ENCODE peak calls at places on chromosomes 2 and 18, in seven cellular contexts. O is HCT116, C is HepG2, G is SK-N-SH, I is GM12878, Y is K562, P is H1. H is an unnamed sample.

GRCh38 chr18:56873441-56874140 is 222.4 kb downstream of the WDR7 start:
- DNase-seq in O (no peak), C (peak), G (no peak), I (no peak), Y (no peak), P (peak), H (no peak)

GRCh38 chr2:96642564-96643350 is at the start of gene FER1L5:
- DNase-seq in O (peak), C (no peak), G (peak), I (no peak), Y (peak), P (peak), H (no peak)

GRCh38 chr2:169080250-169081035 is 11.1 kb downstream of the DHRS9 start:
- DNase-seq in O (no peak), C (no peak), G (no peak), I (peak), Y (no peak), P (no peak), H (no peak)

GRCh38 chr2:56540467-56540866 is 356.7 kb downstream of the CCDC85A start:
- DNase-seq in O (no peak), C (no peak), G (no peak), I (no peak), Y (no peak), P (no peak), H (no peak)

GRCh38 chr2:51673628-51674027 is 641.7 kb upstream of the NRXN1 start:
- DNase-seq in O (no peak), C (no peak), G (no peak), I (no peak), Y (no peak), P (no peak), H (no peak)

GRCh38 chr18:37637451-37637850 is 71.9 kb upstream of the CELF4 start:
- DNase-seq in O (no peak), C (no peak), G (no peak), I (no peak), Y (no peak), P (no peak), H (no peak)

GRCh38 chr18:74373428-74373827 is 57.8 kb downstream of the C18orf63 start:
- DNase-seq in O (no peak), C (no peak), G (no peak), I (no peak), Y (no peak), P (no peak), H (no peak)

GRCh38 chr2:36857713-36858112 is 108.6 kb downstream of the STRN start:
- DNase-seq in O (no peak), C (no peak), G (no peak), I (no peak), Y (no peak), P (no peak), H (no peak)

GRCh38 chr18:46320297-46320696 is 216.1 kb downstream of the HAUS1 start:
- DNase-seq in O (no peak), C (no peak), G (no peak), I (no peak), Y (peak), P (no peak), H (no peak)

GRCh38 chr18:35463050-35463449 is 34.7 kb downstream of the INO80C start:
- DNase-seq in O (no peak), C (no peak), G (peak), I (no peak), Y (peak), P (no peak), H (no peak)

GRCh38 chr2:159362816-159363251 is 76.3 kb upstream of the WDSUB1 start:
- DNase-seq in O (no peak), C (peak), G (no peak), I (no peak), Y (no peak), P (no peak), H (no peak)

GRCh38 chr2:170714156-170715061 is 728 bp upstream of the SP5 start:
- DNase-seq in O (no peak), C (no peak), G (peak), I (no peak), Y (peak), P (no peak), H (peak)

GRCh38 chr2:117691980-117692379 is 122.5 kb upstream of the DDX18 start:
- DNase-seq in O (no peak), C (no peak), G (no peak), I (no peak), Y (no peak), P (no peak), H (no peak)

GRCh38 chr18:7303751-7304370 is 73.0 kb downstream of the LRRC30 start:
- DNase-seq in O (no peak), C (no peak), G (no peak), I (no peak), Y (no peak), P (no peak), H (no peak)

GRCh38 chr18:74950479-74950878 is 258.5 kb downstream of the PTGR3 start:
- DNase-seq in O (no peak), C (no peak), G (no peak), I (no peak), Y (no peak), P (no peak), H (no peak)

GRCh38 chr2:215386566-215386965 is 49.3 kb downstream of the FN1 start:
- DNase-seq in O (no peak), C (no peak), G (no peak), I (no peak), Y (no peak), P (no peak), H (no peak)

GRCh38 chr2:9757430-9758287 is 85.6 kb upstream of the TAF1B start:
- DNase-seq in O (no peak), C (no peak), G (no peak), I (no peak), Y (no peak), P (no peak), H (no peak)

GRCh38 chr2:44635725-44636124 is 274.0 kb downstream of the CAMKMT start:
- DNase-seq in O (no peak), C (no peak), G (no peak), I (no peak), Y (no peak), P (no peak), H (no peak)

GRCh38 chr2:9539530-9539929 is 16.1 kb downstream of the ADAM17 start:
- DNase-seq in O (no peak), C (no peak), G (no peak), I (no peak), Y (no peak), P (no peak), H (no peak)

GRCh38 chr2:240224676-240225075 is 84.2 kb upstream of the OTOS start:
- DNase-seq in O (no peak), C (no peak), G (no peak), I (no peak), Y (no peak), P (no peak), H (no peak)

GRCh38 chr2:64696631-64697030 is 42.9 kb upstream of the SERTAD2 start:
- DNase-seq in O (no peak), C (no peak), G (no peak), I (no peak), Y (no peak), P (no peak), H (no peak)

GRCh38 chr2:10646153-10646552 is 43.6 kb downstream of the NOL10 start:
- DNase-seq in O (no peak), C (peak), G (no peak), I (no peak), Y (no peak), P (no peak), H (peak)

GRCh38 chr2:150309681-150310080 is 177.8 kb downstream of the RND3 start:
- DNase-seq in O (no peak), C (no peak), G (no peak), I (no peak), Y (no peak), P (no peak), H (no peak)

GRCh38 chr2:112118148-112118547 is 20.0 kb upstream of the FBLN7 start:
- DNase-seq in O (no peak), C (peak), G (no peak), I (no peak), Y (no peak), P (no peak), H (no peak)

GRCh38 chr2:234980476-234981187 is 28.8 kb downstream of the SH3BP4 start:
- DNase-seq in O (no peak), C (peak), G (no peak), I (no peak), Y (no peak), P (no peak), H (peak)

GRCh38 chr2:64140665-64141064 is 3.6 kb downstream of the PELI1 start:
- DNase-seq in O (no peak), C (no peak), G (no peak), I (no peak), Y (no peak), P (no peak), H (no peak)

GRCh38 chr2:98378901-98379300 is 32.6 kb downstream of the CNGA3 start:
- DNase-seq in O (no peak), C (no peak), G (no peak), I (no peak), Y (no peak), P (no peak), H (no peak)

GRCh38 chr2:62382757-62383156 is 123.2 kb downstream of the TMEM17 start:
- DNase-seq in O (no peak), C (no peak), G (no peak), I (no peak), Y (no peak), P (no peak), H (no peak)

GRCh38 chr2:181058378-181059269 is 78.2 kb downstream of the UBE2E3 start:
- DNase-seq in O (peak), C (peak), G (peak), I (peak), Y (peak), P (no peak), H (peak)

GRCh38 chr18:23837591-23837990 is 148.3 kb downstream of the LAMA3 start:
- DNase-seq in O (no peak), C (no peak), G (no peak), I (no peak), Y (no peak), P (no peak), H (no peak)

GRCh38 chr18:26181343-26181826 is 44.9 kb upstream of the TAF4B start:
- DNase-seq in O (no peak), C (no peak), G (no peak), I (peak), Y (no peak), P (no peak), H (no peak)

GRCh38 chr2:140349695-140350094 is 1569.5 kb upstream of the NXPH2 start:
- DNase-seq in O (no peak), C (no peak), G (no peak), I (no peak), Y (no peak), P (no peak), H (no peak)

GRCh38 chr18:51017140-51017874 is 12.7 kb upstream of the SMAD4 start:
- DNase-seq in O (no peak), C (no peak), G (no peak), I (no peak), Y (no peak), P (no peak), H (no peak)

GRCh38 chr18:72692086-72692485 is 147.9 kb upstream of the CBLN2 start:
- DNase-seq in O (no peak), C (no peak), G (peak), I (no peak), Y (no peak), P (peak), H (no peak)

GRCh38 chr2:70069049-70069448 is 18.2 kb upstream of the PCBP1 start:
- DNase-seq in O (no peak), C (peak), G (no peak), I (peak), Y (no peak), P (no peak), H (no peak)

GRCh38 chr2:50727940-50728339 is 304.0 kb downstream of the NRXN1 start:
- DNase-seq in O (no peak), C (no peak), G (no peak), I (no peak), Y (no peak), P (no peak), H (no peak)

GRCh38 chr2:230658577-230658876 is 54.1 kb upstream of the CAB39 start:
- DNase-seq in O (no peak), C (no peak), G (no peak), I (no peak), Y (no peak), P (no peak), H (no peak)

GRCh38 chr2:33129261-33129660 is 182.5 kb downstream of the LTBP1 start:
- DNase-seq in O (no peak), C (no peak), G (no peak), I (no peak), Y (no peak), P (no peak), H (no peak)

GRCh38 chr18:47250415-47251046 is 929 bp downstream of the SKOR2 start:
- DNase-seq in O (no peak), C (no peak), G (peak), I (no peak), Y (no peak), P (no peak), H (no peak)

DNA sequence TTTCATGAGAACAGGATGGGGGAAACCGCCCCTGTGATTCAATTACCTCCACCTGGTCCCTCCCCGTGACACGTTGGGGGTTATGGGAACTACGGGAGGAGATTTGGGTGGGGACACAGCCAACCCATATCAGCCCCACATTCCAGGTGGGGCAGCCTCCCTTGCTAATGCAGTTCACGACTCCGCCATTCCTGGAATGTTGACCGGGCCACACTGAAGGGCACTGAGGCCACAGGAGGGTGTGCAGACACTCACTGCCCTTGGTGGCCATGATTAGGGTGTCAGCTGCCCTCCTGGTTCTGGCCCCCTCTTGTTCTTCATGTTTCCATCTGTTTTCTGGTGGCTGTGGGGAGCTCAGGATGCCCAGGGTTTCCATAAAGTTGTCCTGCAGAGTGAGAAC is 176.3 kb downstream of the TWIST2 start:
- DNase-seq in O (no peak), C (no peak), G (no peak), I (no peak), Y (no peak), P (no peak), H (no peak)
- TF ChIP-seq JUND in O (no peak), C (no peak), G (no peak), I (no peak), Y (no peak), P (no peak), H (no peak)

GRCh38 chr18:76391038-76391437 is 104.0 kb downstream of the ZNF516 start:
- DNase-seq in O (no peak), C (no peak), G (no peak), I (no peak), Y (no peak), P (no peak), H (no peak)

GRCh38 chr18:76391746-76392145 is 103.3 kb downstream of the ZNF516 start:
- DNase-seq in O (no peak), C (no peak), G (no peak), I (no peak), Y (no peak), P (no peak), H (no peak)

GRCh38 chr18:76388261-76388660 is 106.8 kb downstream of the ZNF516 start:
- DNase-seq in O (no peak), C (no peak), G (no peak), I (no peak), Y (no peak), P (no peak), H (no peak)

GRCh38 chr18:76388891-76389423 is 106.1 kb downstream of the ZNF516 start:
- DNase-seq in O (no peak), C (no peak), G (no peak), I (no peak), Y (no peak), P (no peak), H (no peak)

GRCh38 chr18:76390452-76391035 is 104.5 kb downstream of the ZNF516 start:
- DNase-seq in O (no peak), C (no peak), G (no peak), I (no peak), Y (no peak), P (no peak), H (no peak)
- TF ChIP-seq JUND in O (no peak), C (no peak), G (no peak), I (no peak), Y (no peak), P (no peak), H (no peak)

GRCh38 chr2:28436525-28437051 is 43.9 kb downstream of the FOSL2 start:
- DNase-seq in O (no peak), C (no peak), G (peak), I (no peak), Y (no peak), P (no peak), H (peak)

GRCh38 chr2:28439127-28439526 is 46.5 kb downstream of the FOSL2 start:
- DNase-seq in O (no peak), C (no peak), G (no peak), I (no peak), Y (no peak), P (no peak), H (no peak)

GRCh38 chr2:28438532-28439063 is 45.9 kb downstream of the FOSL2 start:
- DNase-seq in O (no peak), C (no peak), G (no peak), I (no peak), Y (no peak), P (no peak), H (no peak)

GRCh38 chr2:28437142-28437835 is 44.6 kb downstream of the FOSL2 start:
- DNase-seq in O (no peak), C (no peak), G (peak), I (no peak), Y (no peak), P (no peak), H (peak)

DNA sequence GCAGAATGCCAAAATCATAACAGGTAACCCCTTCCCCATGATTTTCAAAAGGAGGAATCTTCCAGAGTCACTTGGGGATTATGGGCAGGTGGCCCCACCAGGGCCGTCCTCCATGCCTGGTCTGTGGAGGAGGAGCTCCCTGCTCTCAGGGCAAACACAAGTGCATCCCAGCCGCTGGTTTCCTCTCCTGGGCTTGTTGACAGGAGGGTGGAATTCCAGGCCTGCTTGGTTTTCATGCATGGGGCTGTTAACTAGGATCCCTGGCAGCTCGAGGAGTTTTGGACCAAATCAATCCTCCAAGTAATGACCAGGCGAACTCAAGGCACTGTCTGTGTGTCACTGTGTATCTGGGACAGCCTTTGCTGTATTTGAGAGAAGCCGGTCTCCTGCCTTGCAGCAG is 45.3 kb downstream of the FOSL2 start:
- DNase-seq in O (no peak), C (peak), G (no peak), I (no peak), Y (no peak), P (no peak), H (no peak)
- TF ChIP-seq JUND in O (no peak), C (no peak), G (no peak), I (no peak), Y (no peak), P (no peak), H (no peak)

DNA sequence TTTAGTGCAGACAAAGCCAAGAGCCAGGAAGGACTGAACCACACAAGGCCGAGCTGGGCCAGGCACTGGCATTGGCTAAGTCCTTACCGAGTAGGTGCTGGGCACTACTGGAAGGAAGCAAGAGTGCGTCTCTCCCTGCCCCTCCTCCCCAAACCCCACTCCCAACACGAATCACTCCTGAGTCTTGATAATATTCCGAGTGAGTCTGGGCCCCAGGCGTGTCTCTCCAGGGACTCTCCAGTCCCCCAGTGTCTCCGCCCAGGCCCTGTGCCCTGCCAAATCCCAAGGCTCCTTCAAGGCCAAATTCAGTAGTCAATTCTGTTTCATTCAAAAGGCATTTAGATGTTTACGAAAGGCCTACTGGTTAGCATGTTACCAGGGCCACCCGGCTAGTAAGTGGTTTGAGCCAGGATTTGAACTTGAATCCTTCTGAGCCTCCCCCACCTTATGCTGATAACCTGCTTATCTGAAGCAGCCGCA is 82.8 kb downstream of the GLI2 start:
- DNase-seq in O (no peak), C (no peak), G (no peak), I (no peak), Y (no peak), P (no peak), H (no peak)
- TF ChIP-seq JUND in O (no peak), C (no peak), G (no peak), I (no peak), Y (no peak), P (no peak), H (no peak)

DNA sequence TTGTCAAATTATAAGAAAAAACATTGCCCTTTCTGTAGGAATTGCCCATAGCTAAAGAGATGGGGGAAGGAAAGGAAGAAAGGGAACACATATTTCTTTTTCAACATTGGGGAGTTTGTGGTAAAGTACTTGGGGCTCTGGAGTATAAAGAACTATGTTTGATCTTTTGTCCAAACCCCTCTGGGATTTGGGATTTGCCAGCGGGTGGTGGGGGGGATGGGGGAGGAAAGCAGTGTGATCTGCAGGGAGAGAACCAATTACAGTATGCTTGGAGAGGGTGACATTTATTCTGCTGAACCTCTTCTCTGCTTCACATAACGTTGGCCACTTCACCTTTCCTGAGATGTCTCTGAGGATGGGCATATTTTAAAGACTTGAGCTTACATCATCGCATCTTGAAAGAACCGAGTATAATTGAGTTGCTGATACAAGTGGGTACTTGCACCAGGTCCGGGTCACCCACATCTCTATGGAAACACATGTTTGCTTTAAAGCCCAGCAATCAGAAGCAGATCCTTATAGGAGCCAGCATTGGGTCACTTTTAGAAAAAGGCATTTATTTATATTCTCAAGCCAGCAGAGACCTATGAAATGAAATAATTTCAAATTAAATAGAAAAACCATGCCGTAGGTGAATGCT is 73.1 kb downstream of the SPATS2L start:
- DNase-seq in O (no peak), C (no peak), G (no peak), I (no peak), Y (no peak), P (no peak), H (no peak)
- TF ChIP-seq JUND in O (no peak), C (no peak), G (no peak), I (no peak), Y (no peak), P (no peak), H (no peak)